ENCODE peak calls at places on chromosomes 12 and 14, in four cellular contexts. N is B cell, G is LoVo, Y is left colon. E is an unnamed sample.

GRCh38 chr12:106030210-106031175 is 108.3 kb downstream of the NUAK1 start:
- DNase-seq in N (no peak), G (peak), Y (no peak), E (peak)

GRCh38 chr12:110699591-110700445 is 10.9 kb upstream of the HVCN1 start:
- DNase-seq in N (no peak), G (no peak), Y (no peak), E (no peak)

GRCh38 chr12:70031046-70031445 is 206.0 kb downstream of the MYRFL start:
- DNase-seq in N (no peak), G (no peak), Y (no peak), E (no peak)

GRCh38 chr12:73935817-73936216 is 601.8 kb upstream of the ATXN7L3B start:
- DNase-seq in N (no peak), G (no peak), Y (no peak), E (no peak)

GRCh38 chr12:80954857-80955520 is 17.3 kb upstream of the LIN7A start:
- DNase-seq in N (no peak), G (no peak), Y (no peak), E (no peak)

GRCh38 chr14:52013984-52014600 is 24.7 kb downstream of the RTRAF start:
- DNase-seq in N (no peak), G (no peak), Y (no peak), E (no peak)

GRCh38 chr14:51176819-51177218 is 63.2 kb upstream of the TMX1 start:
- DNase-seq in N (no peak), G (no peak), Y (no peak), E (no peak)

GRCh38 chr12:130496516-130497120 is 158.9 kb downstream of the PIWIL1 start:
- DNase-seq in N (peak), G (no peak), Y (no peak), E (no peak)

GRCh38 chr12:98645572-98646067 is 530 bp downstream of the APAF1 start:
- DNase-seq in N (no peak), G (peak), Y (peak), E (peak)

GRCh38 chr14:50013934-50014333 is 102.4 kb downstream of the VCPKMT start:
- DNase-seq in N (no peak), G (no peak), Y (no peak), E (no peak)

E was measured in HCEC 1CT.